ENCODE peak calls at places on chromosomes 5 and 9, in nine cellular contexts. Y is GM12878, T is left lung, M is OCI-LY7, A is SK-N-SH, R is pancreas, L is fibroblast of lung, H is K562, K is body of pancreas. W is an unnamed sample. For H3K4me1 and H3K9me3, the result is how much of the 10 kb centered on the place peaks cover.

GRCh38 chr9:115234094-115234493 is 116.1 kb upstream of the TNC start:
- DNase-seq in Y (no peak), T (peak), M (no peak), A (no peak), R (no peak), L (peak), H (no peak), K (no peak), W (no peak)

GRCh38 chr5:73823508-73823925 is 197.5 kb downstream of the ARHGEF28 start:
- DNase-seq in Y (no peak), T (no peak), M (no peak), A (no peak), R (no peak), L (peak), H (no peak), K (peak), W (no peak)

GRCh38 chr5:146731909-146732659 is 146.5 kb downstream of the PPP2R2B start:
- DNase-seq in Y (no peak), T (no peak), M (no peak), A (no peak), R (no peak), L (peak), H (no peak), K (no peak), W (no peak)

GRCh38 chr9:34373749-34374148 is 2.9 kb downstream of the MYORG start:
- DNase-seq in Y (no peak), T (no peak), M (no peak), A (peak), R (no peak), L (no peak), H (no peak), K (no peak), W (no peak)

GRCh38 chr9:114288233-114289051 is 34.5 kb upstream of the ORM1 start:
- DNase-seq in Y (no peak), T (peak), M (no peak), A (no peak), R (no peak), L (peak), H (no peak), K (peak), W (no peak)

GRCh38 chr5:31559942-31560341 is 27.8 kb downstream of the C5orf22 start:
- DNase-seq in Y (no peak), T (no peak), M (no peak), A (peak), R (no peak), L (no peak), H (no peak), K (no peak), W (no peak)

GRCh38 chr9:112894699-112895098 is 4.0 kb upstream of the SLC46A2 start:
- DNase-seq in Y (no peak), T (no peak), M (no peak), A (no peak), R (no peak), L (no peak), H (no peak), K (peak), W (no peak)

GRCh38 chr5:181088289-181088688 is 42.7 kb downstream of the OR2V1 start:
- DNase-seq in Y (no peak), T (no peak), M (peak), A (no peak), R (no peak), L (no peak), H (peak), K (no peak), W (no peak)

GRCh38 chr9:112377684-112378344 is 2.1 kb upstream of the HSDL2 start:
- DNase-seq in Y (no peak), T (no peak), M (no peak), A (no peak), R (no peak), L (no peak), H (no peak), K (no peak), W (no peak)

GRCh38 chr5:20030125-20030524 is 42.1 kb upstream of the CDH18 start:
- DNase-seq in Y (no peak), T (no peak), M (no peak), A (no peak), R (no peak), L (no peak), H (no peak), K (no peak), W (no peak)

GRCh38 chr5:1185652-1186350 is 15.6 kb upstream of the SLC6A19 start:
- DNase-seq in Y (no peak), T (peak), M (no peak), A (peak), R (peak), L (no peak), H (peak), K (peak), W (no peak)

GRCh38 chr9:98602839-98603238 is 105.9 kb downstream of the GABBR2 start:
- DNase-seq in Y (no peak), T (no peak), M (no peak), A (no peak), R (no peak), L (peak), H (no peak), K (no peak), W (no peak)

GRCh38 chr9:123131258-123131657 is 97.8 kb downstream of the GPR21 start:
- DNase-seq in Y (no peak), T (no peak), M (no peak), A (no peak), R (no peak), L (peak), H (no peak), K (no peak), W (no peak)

GRCh38 chr5:114418546-114419388 is 56.9 kb downstream of the KCNN2 start:
- DNase-seq in Y (peak), T (no peak), M (peak), A (no peak), R (no peak), L (no peak), H (no peak), K (no peak), W (no peak)

GRCh38 chr5:84028093-84028492 is 307.4 kb upstream of the HAPLN1 start:
- DNase-seq in Y (no peak), T (no peak), M (no peak), A (no peak), R (no peak), L (peak), H (no peak), K (no peak), W (no peak)

GRCh38 chr5:126100767-126101166 is 322.4 kb upstream of the GRAMD2B start:
- DNase-seq in Y (no peak), T (no peak), M (no peak), A (no peak), R (no peak), L (peak), H (no peak), K (no peak), W (no peak)

GRCh38 chr5:153794327-153794726 is 244.4 kb downstream of the FAM114A2 start:
- DNase-seq in Y (no peak), T (no peak), M (no peak), A (no peak), R (no peak), L (no peak), H (peak), K (no peak), W (no peak)

GRCh38 chr5:176619569-176620332 is 9.8 kb upstream of the GPRIN1 start:
- DNase-seq in Y (no peak), T (no peak), M (no peak), A (peak), R (no peak), L (no peak), H (no peak), K (no peak), W (no peak)

GRCh38 chr9:13268469-13268868 is 11.0 kb downstream of the MPDZ start:
- DNase-seq in Y (no peak), T (no peak), M (no peak), A (no peak), R (no peak), L (peak), H (peak), K (no peak), W (no peak)

GRCh38 chr5:164359260-164359930 is 854.0 kb downstream of the MAT2B start:
- DNase-seq in Y (no peak), T (no peak), M (no peak), A (no peak), R (no peak), L (no peak), H (no peak), K (no peak), W (no peak)

GRCh38 chr5:173567548-173567947 is 48.9 kb downstream of the BOD1 start:
- DNase-seq in Y (no peak), T (no peak), M (no peak), A (no peak), R (no peak), L (peak), H (no peak), K (no peak), W (no peak)

GRCh38 chr9:13911473-13911872 is 402.5 kb downstream of the NFIB start:
- DNase-seq in Y (no peak), T (no peak), M (no peak), A (no peak), R (no peak), L (no peak), H (no peak), K (no peak), W (no peak)

GRCh38 chr9:111020594-111020993 is 17.7 kb downstream of the LPAR1 start:
- DNase-seq in Y (no peak), T (no peak), M (no peak), A (no peak), R (no peak), L (no peak), H (no peak), K (no peak), W (no peak)

GRCh38 chr9:17970285-17970684 is 391.4 kb downstream of the SH3GL2 start:
- DNase-seq in Y (no peak), T (no peak), M (no peak), A (no peak), R (no peak), L (no peak), H (no peak), K (no peak), W (no peak)

GRCh38 chr5:35371971-35372426 is 141.7 kb upstream of the PRLR start:
- DNase-seq in Y (no peak), T (no peak), M (no peak), A (no peak), R (peak), L (no peak), H (no peak), K (peak), W (no peak)

GRCh38 chr9:93060746-93061259 is 2.3 kb downstream of the SUSD3 start:
- DNase-seq in Y (peak), T (no peak), M (peak), A (no peak), R (no peak), L (peak), H (peak), K (no peak), W (no peak)

GRCh38 chr9:100222674-100223073 is 123.6 kb downstream of the INVS start:
- DNase-seq in Y (no peak), T (no peak), M (peak), A (peak), R (no peak), L (peak), H (no peak), K (no peak), W (no peak)

GRCh38 chr9:122190597-122191381 is 31.1 kb downstream of the MORN5 start:
- DNase-seq in Y (no peak), T (peak), M (no peak), A (no peak), R (no peak), L (no peak), H (no peak), K (no peak), W (no peak)

GRCh38 chr5:14707811-14708210 is 43.3 kb downstream of the OTULIN start:
- DNase-seq in Y (no peak), T (no peak), M (no peak), A (no peak), R (no peak), L (no peak), H (no peak), K (no peak), W (no peak)

GRCh38 chr5:84301535-84301934 is 83.1 kb downstream of the EDIL3 start:
- DNase-seq in Y (no peak), T (no peak), M (no peak), A (no peak), R (no peak), L (peak), H (no peak), K (no peak), W (no peak)

DNA sequence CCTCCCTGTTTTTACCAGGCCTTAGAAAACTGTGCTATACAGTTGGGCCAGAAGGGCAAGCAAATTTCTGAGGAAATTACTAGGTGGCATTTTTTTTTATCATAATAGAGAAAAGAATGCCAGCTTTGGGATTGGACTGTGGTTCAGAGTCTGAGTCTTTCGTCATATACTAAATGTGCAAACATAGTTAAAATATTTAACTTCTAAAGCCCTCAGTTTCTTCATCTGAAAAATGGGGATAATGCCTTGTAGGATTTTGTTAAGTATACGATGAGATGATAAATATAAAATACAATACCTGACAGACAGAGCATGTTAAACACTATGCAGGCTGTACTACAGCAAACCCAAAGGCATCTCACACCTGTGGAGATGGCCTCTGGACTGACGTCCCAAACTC is 87.3 kb upstream of the GRHPR start:
- DNase-seq in Y (no peak), T (no peak), M (no peak), A (no peak), R (no peak), L (no peak), H (no peak), K (no peak), W (no peak)
- H3K4me1 ChIP-seq in Y (under half), T (under half), M (half or more), A (under half), R (under half), L (under half), H (under half), K (under half), W (under half)

GRCh38 chr5:138386290-138386689 is 33.8 kb downstream of the KDM3B start:
- DNase-seq in Y (no peak), T (no peak), M (no peak), A (no peak), R (no peak), L (peak), H (no peak), K (no peak), W (no peak)
- H3K27ac ChIP-seq in Y (no peak), T (no peak), M (no peak), A (no peak), R (no peak), L (no peak), H (no peak), K (no peak), W (no peak)

DNA sequence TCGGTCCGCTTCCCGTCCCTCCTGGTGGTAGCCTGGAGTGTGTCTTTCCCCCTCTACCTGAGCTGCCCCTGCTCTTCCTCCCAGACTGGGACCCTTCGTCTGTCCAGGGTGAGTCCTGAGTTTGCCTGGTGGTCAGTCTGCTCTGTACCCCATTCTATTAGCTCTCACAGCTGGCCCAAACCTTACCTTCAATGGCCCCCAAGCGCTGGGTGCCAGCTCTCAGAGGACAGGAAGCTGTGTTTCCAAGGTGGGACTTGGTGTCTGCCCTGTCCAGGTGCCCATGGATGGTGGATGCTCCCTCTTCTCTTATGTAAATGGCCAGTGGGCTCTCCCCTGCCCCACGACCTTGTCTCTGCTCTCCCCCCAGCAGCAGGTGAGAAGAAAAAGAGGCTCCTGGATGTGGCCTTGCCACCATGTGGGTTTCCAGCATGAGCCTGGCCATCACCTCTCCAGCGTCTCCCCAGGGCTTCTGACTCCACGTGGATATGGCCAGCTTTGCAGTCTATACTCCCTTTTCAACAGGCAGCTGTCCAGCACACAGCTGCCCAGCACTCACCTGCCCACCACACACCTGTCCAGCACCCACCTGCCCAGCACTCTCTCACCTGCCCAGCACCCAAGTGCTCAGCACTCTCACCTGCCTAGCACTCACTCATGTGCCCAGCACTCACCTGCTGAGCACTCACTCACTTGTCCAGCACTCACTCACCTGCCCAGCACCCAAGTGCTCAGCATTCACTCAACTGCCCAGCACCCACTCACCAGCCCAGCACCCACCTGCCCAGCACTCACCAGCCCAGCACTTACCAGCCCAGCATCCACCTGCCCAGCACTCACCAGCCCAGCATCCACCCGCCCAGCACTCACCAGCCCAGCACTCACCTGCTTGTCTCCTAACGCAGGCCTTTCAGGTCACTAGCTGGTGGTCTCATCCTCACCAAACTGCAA is 136.2 kb upstream of the IRX2 start:
- DNase-seq in Y (no peak), T (no peak), M (no peak), A (no peak), R (no peak), L (no peak), H (no peak), K (no peak), W (no peak)
- H3K9me3 ChIP-seq in Y (under half), T (under half), M (under half), A (under half), R (under half), L (under half), H (under half), K (under half), W (under half)

GRCh38 chr9:2568689-2569088 is 52.9 kb upstream of the VLDLR start:
- DNase-seq in Y (no peak), T (no peak), M (no peak), A (no peak), R (no peak), L (no peak), H (no peak), K (no peak), W (no peak)

GRCh38 chr9:2565676-2566340 is 55.8 kb upstream of the VLDLR start:
- DNase-seq in Y (no peak), T (no peak), M (no peak), A (no peak), R (no peak), L (no peak), H (no peak), K (no peak), W (no peak)

GRCh38 chr9:2567922-2568321 is 53.7 kb upstream of the VLDLR start:
- DNase-seq in Y (no peak), T (no peak), M (no peak), A (no peak), R (no peak), L (peak), H (no peak), K (no peak), W (no peak)

GRCh38 chr9:2574215-2574614 is 47.4 kb upstream of the VLDLR start:
- DNase-seq in Y (no peak), T (no peak), M (no peak), A (no peak), R (no peak), L (no peak), H (no peak), K (no peak), W (no peak)

DNA sequence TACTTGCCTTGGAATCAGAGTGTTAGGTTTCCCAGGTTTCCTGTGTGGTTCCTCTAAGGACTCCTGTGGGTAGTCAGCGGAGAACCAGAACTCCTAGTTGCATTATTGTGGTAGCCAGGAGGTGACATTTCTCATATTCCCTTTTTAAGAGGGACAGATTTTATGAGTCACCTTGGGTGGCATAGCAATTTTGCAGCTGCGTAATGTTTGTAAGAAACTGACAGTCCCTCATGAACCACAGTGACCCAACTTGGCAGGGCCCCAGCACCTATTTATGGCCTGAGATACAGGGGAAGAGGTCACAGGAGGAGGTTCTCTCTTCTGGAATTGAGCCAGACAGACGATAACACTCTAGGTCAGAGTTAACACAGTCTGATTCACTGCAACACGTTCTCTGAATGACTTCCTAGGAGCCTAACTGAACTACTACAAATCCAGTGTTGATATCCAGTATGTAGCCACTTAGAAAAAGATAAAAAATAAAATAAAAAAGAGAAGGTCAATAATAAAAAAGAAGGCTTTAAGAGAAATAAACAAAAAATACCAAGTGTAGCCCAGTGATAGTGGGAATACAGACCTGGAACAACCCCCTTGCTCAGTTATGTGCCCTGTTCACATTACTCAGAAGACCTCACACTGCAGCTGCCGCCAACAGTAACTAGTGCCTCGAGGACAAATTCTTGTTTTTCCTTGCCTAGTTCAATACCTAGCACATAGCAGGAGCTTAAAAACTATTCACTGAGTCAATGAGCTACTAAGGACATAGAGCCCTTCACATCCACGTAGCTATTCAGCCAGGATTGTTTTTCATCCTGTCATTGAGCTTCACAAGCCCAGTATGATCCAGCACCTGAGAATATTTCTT is 50.7 kb upstream of the VLDLR start:
- DNase-seq in Y (peak), T (peak), M (no peak), A (peak), R (peak), L (peak), H (peak), K (peak), W (no peak)
- H3K4me1 ChIP-seq in Y (under half), T (under half), M (under half), A (under half), R (under half), L (under half), H (under half), K (under half), W (under half)

DNA sequence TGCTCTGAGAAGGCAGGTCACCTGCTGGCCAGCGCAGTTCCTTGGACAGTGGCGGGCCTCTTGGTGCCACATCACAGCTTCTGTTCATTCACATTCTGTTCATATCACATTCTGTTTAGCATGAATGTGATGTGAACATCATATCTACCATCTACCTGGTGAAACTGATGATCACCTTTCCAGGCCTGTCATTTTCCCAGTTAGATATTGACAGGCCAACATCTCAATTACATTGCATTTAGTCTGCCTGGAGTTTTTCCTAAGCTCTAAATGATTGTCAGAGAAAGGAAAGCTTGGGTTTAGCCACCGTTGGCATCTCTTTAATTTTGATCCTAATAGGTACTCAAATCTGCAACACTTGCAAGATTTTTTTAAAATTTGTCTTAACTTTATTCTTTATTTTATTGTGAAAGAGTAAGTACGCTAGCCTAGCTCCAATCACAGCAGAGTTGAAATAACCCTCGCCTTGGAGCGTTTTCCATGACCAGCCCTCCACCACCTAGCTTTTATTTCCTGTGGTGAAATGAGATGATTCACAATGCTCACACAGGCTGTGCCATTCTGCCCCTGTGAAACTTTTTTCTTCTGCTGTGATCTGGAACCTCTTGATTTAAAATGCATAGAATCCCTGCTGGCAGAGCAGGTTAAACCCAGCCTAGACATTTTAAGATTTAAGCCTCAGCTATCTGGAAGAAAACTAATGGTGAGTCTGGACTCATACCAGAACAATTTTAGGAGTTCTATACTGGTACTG is 225.0 kb downstream of the ESM1 start:
- DNase-seq in Y (no peak), T (no peak), M (no peak), A (no peak), R (no peak), L (peak), H (no peak), K (no peak), W (no peak)
- H3K27ac ChIP-seq in Y (no peak), T (no peak), M (no peak), A (no peak), R (no peak), L (peak), H (no peak), K (no peak), W (no peak)